ENCODE peak calls at places on chromosomes 6 and 20, in nine cellular contexts. One of them, this sample, is unnamed.

GRCh38 chr6:73231986-73232391 is 6.7 kb upstream of the KHDC1L start:
- DNase-seq in activated CD8-positive, alpha-beta memory T cell treated with anti-CD3 and anti-CD28 coated beads, Interleukin-2, amount 50 U/mL, for 4 hours: no peak
- DNase-seq in progenitor cell of endocrine pancreas: no peak
- DNase-seq in psoas muscle: no peak
- DNase-seq in effector memory CD8-positive, alpha-beta T cell: no peak
- DNase-seq in A172: no peak
- DNase-seq in LoVo: no peak
- DNase-seq in activated CD4-positive, alpha-beta T cell treated with anti-CD3 and anti-CD28 coated beads, Interleukin-2, amount 50 U/mL, for 24 hours: no peak
- DNase-seq in dorsolateral prefrontal cortex: no peak
- DNase-seq in this sample: no peak

GRCh38 chr6:110509617-110510231 is 33.3 kb upstream of the SLC22A16 start:
- DNase-seq in activated CD4-positive, alpha-beta T cell treated with anti-CD3 and anti-CD28 coated beads, Interleukin-2, amount 50 U/mL, for 24 hours: no peak
- DNase-seq in progenitor cell of endocrine pancreas: no peak
- DNase-seq in dorsolateral prefrontal cortex: no peak
- DNase-seq in activated CD8-positive, alpha-beta memory T cell treated with anti-CD3 and anti-CD28 coated beads, Interleukin-2, amount 50 U/mL, for 4 hours: no peak
- DNase-seq in psoas muscle: no peak
- DNase-seq in effector memory CD8-positive, alpha-beta T cell: no peak
- DNase-seq in LoVo: peak
- DNase-seq in A172: peak
- DNase-seq in this sample: no peak

GRCh38 chr6:143803769-143804540 is 39.2 kb upstream of the LTV1 start:
- DNase-seq in LoVo: no peak
- DNase-seq in dorsolateral prefrontal cortex: no peak
- DNase-seq in activated CD8-positive, alpha-beta memory T cell treated with anti-CD3 and anti-CD28 coated beads, Interleukin-2, amount 50 U/mL, for 4 hours: no peak
- DNase-seq in effector memory CD8-positive, alpha-beta T cell: no peak
- DNase-seq in A172: no peak
- DNase-seq in activated CD4-positive, alpha-beta T cell treated with anti-CD3 and anti-CD28 coated beads, Interleukin-2, amount 50 U/mL, for 24 hours: no peak
- DNase-seq in progenitor cell of endocrine pancreas: no peak
- DNase-seq in psoas muscle: no peak
- DNase-seq in this sample: no peak

GRCh38 chr20:24879875-24880274 is 69.2 kb upstream of the CST7 start:
- DNase-seq in activated CD8-positive, alpha-beta memory T cell treated with anti-CD3 and anti-CD28 coated beads, Interleukin-2, amount 50 U/mL, for 4 hours: no peak
- DNase-seq in psoas muscle: no peak
- DNase-seq in progenitor cell of endocrine pancreas: no peak
- DNase-seq in activated CD4-positive, alpha-beta T cell treated with anti-CD3 and anti-CD28 coated beads, Interleukin-2, amount 50 U/mL, for 24 hours: no peak
- DNase-seq in dorsolateral prefrontal cortex: no peak
- DNase-seq in LoVo: no peak
- DNase-seq in effector memory CD8-positive, alpha-beta T cell: no peak
- DNase-seq in A172: no peak
- DNase-seq in this sample: no peak

GRCh38 chr6:127976796-127977195 is 75.9 kb upstream of the THEMIS start:
- DNase-seq in activated CD8-positive, alpha-beta memory T cell treated with anti-CD3 and anti-CD28 coated beads, Interleukin-2, amount 50 U/mL, for 4 hours: no peak
- DNase-seq in A172: no peak
- DNase-seq in dorsolateral prefrontal cortex: no peak
- DNase-seq in progenitor cell of endocrine pancreas: no peak
- DNase-seq in LoVo: no peak
- DNase-seq in activated CD4-positive, alpha-beta T cell treated with anti-CD3 and anti-CD28 coated beads, Interleukin-2, amount 50 U/mL, for 24 hours: no peak
- DNase-seq in psoas muscle: no peak
- DNase-seq in effector memory CD8-positive, alpha-beta T cell: no peak
- DNase-seq in this sample: no peak

GRCh38 chr6:165090206-165090605 is 219.2 kb downstream of the C6orf118 start:
- DNase-seq in A172: no peak
- DNase-seq in activated CD8-positive, alpha-beta memory T cell treated with anti-CD3 and anti-CD28 coated beads, Interleukin-2, amount 50 U/mL, for 4 hours: no peak
- DNase-seq in effector memory CD8-positive, alpha-beta T cell: no peak
- DNase-seq in dorsolateral prefrontal cortex: no peak
- DNase-seq in activated CD4-positive, alpha-beta T cell treated with anti-CD3 and anti-CD28 coated beads, Interleukin-2, amount 50 U/mL, for 24 hours: no peak
- DNase-seq in LoVo: no peak
- DNase-seq in psoas muscle: no peak
- DNase-seq in progenitor cell of endocrine pancreas: no peak
- DNase-seq in this sample: no peak

GRCh38 chr6:137870744-137871247 is 3.7 kb downstream of the TNFAIP3 start:
- DNase-seq in activated CD8-positive, alpha-beta memory T cell treated with anti-CD3 and anti-CD28 coated beads, Interleukin-2, amount 50 U/mL, for 4 hours: no peak
- DNase-seq in dorsolateral prefrontal cortex: no peak
- DNase-seq in A172: no peak
- DNase-seq in psoas muscle: no peak
- DNase-seq in LoVo: no peak
- DNase-seq in activated CD4-positive, alpha-beta T cell treated with anti-CD3 and anti-CD28 coated beads, Interleukin-2, amount 50 U/mL, for 24 hours: peak
- DNase-seq in effector memory CD8-positive, alpha-beta T cell: peak
- DNase-seq in progenitor cell of endocrine pancreas: no peak
- DNase-seq in this sample: no peak

GRCh38 chr6:41801380-41801779 is 13.9 kb downstream of the TOMM6 start:
- DNase-seq in activated CD8-positive, alpha-beta memory T cell treated with anti-CD3 and anti-CD28 coated beads, Interleukin-2, amount 50 U/mL, for 4 hours: no peak
- DNase-seq in activated CD4-positive, alpha-beta T cell treated with anti-CD3 and anti-CD28 coated beads, Interleukin-2, amount 50 U/mL, for 24 hours: no peak
- DNase-seq in dorsolateral prefrontal cortex: no peak
- DNase-seq in psoas muscle: no peak
- DNase-seq in progenitor cell of endocrine pancreas: no peak
- DNase-seq in A172: no peak
- DNase-seq in effector memory CD8-positive, alpha-beta T cell: no peak
- DNase-seq in LoVo: no peak
- DNase-seq in this sample: no peak

GRCh38 chr6:32151131-32151884 is 431 bp downstream of the PRRT1 start:
- DNase-seq in activated CD8-positive, alpha-beta memory T cell treated with anti-CD3 and anti-CD28 coated beads, Interleukin-2, amount 50 U/mL, for 4 hours: no peak
- DNase-seq in effector memory CD8-positive, alpha-beta T cell: no peak
- DNase-seq in LoVo: no peak
- DNase-seq in A172: no peak
- DNase-seq in dorsolateral prefrontal cortex: no peak
- DNase-seq in activated CD4-positive, alpha-beta T cell treated with anti-CD3 and anti-CD28 coated beads, Interleukin-2, amount 50 U/mL, for 24 hours: no peak
- DNase-seq in psoas muscle: no peak
- DNase-seq in progenitor cell of endocrine pancreas: no peak
- DNase-seq in this sample: no peak

GRCh38 chr6:164827537-164827936 is 481.9 kb downstream of the C6orf118 start:
- DNase-seq in psoas muscle: no peak
- DNase-seq in dorsolateral prefrontal cortex: no peak
- DNase-seq in LoVo: no peak
- DNase-seq in effector memory CD8-positive, alpha-beta T cell: no peak
- DNase-seq in A172: peak
- DNase-seq in activated CD4-positive, alpha-beta T cell treated with anti-CD3 and anti-CD28 coated beads, Interleukin-2, amount 50 U/mL, for 24 hours: no peak
- DNase-seq in activated CD8-positive, alpha-beta memory T cell treated with anti-CD3 and anti-CD28 coated beads, Interleukin-2, amount 50 U/mL, for 4 hours: no peak
- DNase-seq in progenitor cell of endocrine pancreas: no peak
- DNase-seq in this sample: no peak

GRCh38 chr6:80343511-80343910 is 237.0 kb downstream of the BCKDHB start:
- DNase-seq in progenitor cell of endocrine pancreas: no peak
- DNase-seq in LoVo: no peak
- DNase-seq in dorsolateral prefrontal cortex: no peak
- DNase-seq in effector memory CD8-positive, alpha-beta T cell: no peak
- DNase-seq in activated CD8-positive, alpha-beta memory T cell treated with anti-CD3 and anti-CD28 coated beads, Interleukin-2, amount 50 U/mL, for 4 hours: no peak
- DNase-seq in activated CD4-positive, alpha-beta T cell treated with anti-CD3 and anti-CD28 coated beads, Interleukin-2, amount 50 U/mL, for 24 hours: no peak
- DNase-seq in A172: no peak
- DNase-seq in psoas muscle: no peak
- DNase-seq in this sample: no peak